ENCODE peak calls at places on chromosomes 4 and X, in four cellular contexts. A, R, Q and N are unnamed samples.

GRCh38 chrX:122500556-122500955 is 683.5 kb upstream of the GRIA3 start:
- DNase-seq in A (no peak), R (no peak), Q (no peak), N (no peak)

GRCh38 chrX:64894454-64895038 is 81.7 kb downstream of the ZC4H2 start:
- DNase-seq in A (peak; percentile 54), R (no peak), Q (no peak), N (no peak)

GRCh38 chrX:133335027-133335426 is 80.3 kb downstream of the GPC4 start:
- DNase-seq in A (peak; percentile 20), R (no peak), Q (no peak), N (peak; percentile 8)

GRCh38 chr4:8651661-8652180 is 59.2 kb downstream of the CPZ start:
- DNase-seq in A (no peak), R (no peak), Q (no peak), N (no peak)

GRCh38 chr4:39682133-39682532 is 15.8 kb upstream of the UBE2K start:
- DNase-seq in A (peak; percentile 22), R (no peak), Q (no peak), N (no peak)

GRCh38 chrX:112190646-112191045 is 108.1 kb upstream of the TRPC5 start:
- DNase-seq in A (no peak), R (no peak), Q (no peak), N (no peak)

GRCh38 chr4:55910140-55910539 is 38.6 kb upstream of the CEP135 start:
- DNase-seq in A (no peak), R (no peak), Q (no peak), N (no peak)

GRCh38 chr4:41006141-41006540 is 208.2 kb downstream of the APBB2 start:
- DNase-seq in A (no peak), R (no peak), Q (no peak), N (no peak)

GRCh38 chr4:164252286-164252685 is 501.6 kb upstream of the SMIM31 start:
- DNase-seq in A (no peak), R (no peak), Q (no peak), N (no peak)

GRCh38 chr4:184283659-184284335 is 66.1 kb upstream of the ENPP6 start:
- DNase-seq in A (peak; percentile 71), R (no peak), Q (no peak), N (no peak)

GRCh38 chr4:159434496-159435241 is 331.8 kb downstream of the RAPGEF2 start:
- DNase-seq in A (no peak), R (no peak), Q (no peak), N (peak; percentile 16)

GRCh38 chr4:76977731-76978350 is 28.3 kb downstream of the SEPTIN11 start:
- DNase-seq in A (no peak), R (no peak), Q (no peak), N (no peak)

GRCh38 chrX:51459125-51459524 is 37.3 kb downstream of the NUDT11 start:
- DNase-seq in A (peak; percentile 54), R (no peak), Q (no peak), N (no peak)

GRCh38 chrX:57453901-57454300 is 137.9 kb upstream of the ZXDB start:
- DNase-seq in A (peak; percentile 56), R (no peak), Q (no peak), N (no peak)

GRCh38 chrX:133402042-133402453 is 13.2 kb downstream of the GPC4 start:
- DNase-seq in A (no peak), R (no peak), Q (no peak), N (no peak)

GRCh38 chr4:185534850-185535761 is at the start of gene PDLIM3:
- DNase-seq in A (no peak), R (peak; percentile 87), Q (no peak), N (no peak)

GRCh38 chr4:10442976-10443375 is 14.2 kb downstream of the ZNF518B start:
- DNase-seq in A (no peak), R (no peak), Q (no peak), N (no peak)

GRCh38 chr4:123340381-123340701 is 56.3 kb upstream of the SPRY1 start:
- DNase-seq in A (no peak), R (peak; percentile 47), Q (no peak), N (peak; percentile 60)

GRCh38 chr4:66307641-66308438 is 637.6 kb upstream of the EPHA5 start:
- DNase-seq in A (no peak), R (no peak), Q (no peak), N (no peak)

GRCh38 chr4:40585201-40585789 is 44.4 kb downstream of the RBM47 start:
- DNase-seq in A (no peak), R (no peak), Q (no peak), N (no peak)

GRCh38 chr4:176549161-176549865 is 229.5 kb downstream of the SPCS3 start:
- DNase-seq in A (no peak), R (no peak), Q (no peak), N (no peak)

GRCh38 chr4:83261307-83261706 is 23.3 kb downstream of the COQ2 start:
- DNase-seq in A (no peak), R (no peak), Q (no peak), N (no peak)

GRCh38 chr4:6350646-6351045 is 81.0 kb downstream of the WFS1 start:
- DNase-seq in A (no peak), R (no peak), Q (no peak), N (no peak)

GRCh38 chr4:165369522-165369921 is 9.3 kb upstream of the CPE start:
- DNase-seq in A (no peak), R (no peak), Q (no peak), N (no peak)

GRCh38 chr4:6123116-6123515 is 77.2 kb downstream of the JAKMIP1 start:
- DNase-seq in A (no peak), R (no peak), Q (no peak), N (no peak)

GRCh38 chr4:87973283-87974169 is 2.0 kb upstream of the SPP1 start:
- DNase-seq in A (peak; percentile 60), R (peak; percentile 43), Q (no peak), N (peak; percentile 60)

GRCh38 chr4:101044766-101045165 is 302.6 kb downstream of the PPP3CA start:
- DNase-seq in A (no peak), R (no peak), Q (no peak), N (no peak)

GRCh38 chr4:141711211-141711610 is 74.8 kb downstream of the IL15 start:
- DNase-seq in A (no peak), R (no peak), Q (no peak), N (peak; percentile 17)

GRCh38 chrX:56057325-56057724 is 174.8 kb upstream of the KLF8 start:
- DNase-seq in A (no peak), R (no peak), Q (no peak), N (no peak)

GRCh38 chr4:12439633-12440305 is 1011.1 kb upstream of the HS3ST1 start:
- DNase-seq in A (no peak), R (no peak), Q (no peak), N (no peak)

GRCh38 chr4:183808102-183808466 is 97.0 kb upstream of the STOX2 start:
- DNase-seq in A (no peak), R (no peak), Q (no peak), N (no peak)

GRCh38 chr4:38310446-38311043 is 350.3 kb downstream of the PTTG2 start:
- DNase-seq in A (no peak), R (no peak), Q (no peak), N (no peak)

GRCh38 chrX:40083120-40083978 is 14.4 kb downstream of the BCOR start:
- DNase-seq in A (no peak), R (no peak), Q (no peak), N (no peak)
- H3K4me3 ChIP-seq in A (no peak overlapping the region), R (peak overlapping the region; percentile 47), Q (peak overlapping the region; percentile 48), N (peak overlapping the region; percentile 41)

GRCh38 chr4:1767058-1767769 is 25.9 kb upstream of the FGFR3 start:
- DNase-seq in A (peak; percentile 55), R (no peak), Q (no peak), N (no peak)
- H3K4me3 ChIP-seq in A (peak overlapping the region; percentile 59), R (peak overlapping the region; percentile 51), Q (peak overlapping the region; percentile 55), N (peak overlapping the region; percentile 27)

DNA sequence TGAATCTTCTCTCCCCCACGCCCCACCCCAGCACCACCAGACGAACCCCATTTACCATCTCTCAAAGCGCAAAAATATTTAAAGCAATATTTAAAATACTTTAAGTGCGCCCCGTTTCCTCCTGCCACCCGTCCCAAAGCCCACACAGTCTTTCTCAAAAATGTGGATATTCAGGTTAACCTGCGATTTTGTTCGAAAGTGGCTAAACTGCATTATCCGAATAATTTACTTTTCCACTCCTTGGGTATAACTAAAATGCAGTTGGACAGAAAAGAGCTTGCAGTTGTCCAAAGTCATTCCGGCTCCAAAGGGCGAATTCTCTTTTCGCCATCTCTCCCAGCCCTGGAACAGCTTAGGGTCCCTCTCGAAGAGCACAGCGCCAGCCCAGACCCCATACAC is 662 bp downstream of the SMIM43 start:
- DNase-seq in A (no peak), R (no peak), Q (no peak), N (no peak)
- H3K4me3 ChIP-seq in A (no peak overlapping the region), R (peak overlapping the region; percentile 44), Q (peak overlapping the region; percentile 38), N (peak overlapping the region; percentile 44)

DNA sequence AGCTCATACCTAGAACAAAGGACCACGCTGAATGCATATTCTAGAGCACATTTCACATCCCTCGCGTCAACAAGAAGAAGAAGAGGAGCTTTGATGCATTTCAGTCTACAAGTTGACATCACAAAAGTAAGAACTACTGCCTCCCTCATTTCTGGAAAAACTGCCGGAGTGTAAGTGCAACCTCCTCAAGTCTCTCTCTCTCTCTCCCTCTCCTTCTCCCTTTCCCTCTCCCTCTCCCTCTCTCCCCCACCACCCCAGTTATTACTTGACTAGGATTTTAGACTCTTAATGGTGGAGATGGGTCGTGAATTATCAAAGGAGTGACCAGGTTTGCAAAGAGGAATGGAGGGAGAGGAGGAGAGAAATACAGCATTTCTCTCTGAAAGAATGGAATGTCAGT is 1.4 kb upstream of the IRS4 start:
- DNase-seq in A (no peak), R (no peak), Q (no peak), N (no peak)
- H3K4me3 ChIP-seq in A (no peak overlapping the region), R (no peak overlapping the region), Q (no peak overlapping the region), N (no peak overlapping the region)

GRCh38 chr4:2305766-2306501 is 44.0 kb upstream of the MXD4 start:
- DNase-seq in A (no peak), R (no peak), Q (no peak), N (no peak)
- H3K4me3 ChIP-seq in A (no peak overlapping the region), R (no peak overlapping the region), Q (no peak overlapping the region), N (no peak overlapping the region)

GRCh38 chrX:18964880-18965279 is 19.0 kb downstream of the PHKA2 start:
- DNase-seq in A (no peak), R (no peak), Q (no peak), N (no peak)

GRCh38 chrX:18966624-18967023 is 17.3 kb downstream of the PHKA2 start:
- DNase-seq in A (no peak), R (no peak), Q (no peak), N (no peak)

GRCh38 chrX:18964026-18964425 is 19.9 kb downstream of the PHKA2 start:
- DNase-seq in A (no peak), R (no peak), Q (no peak), N (no peak)

GRCh38 chrX:18962329-18962728 is 21.6 kb downstream of the PHKA2 start:
- DNase-seq in A (no peak), R (no peak), Q (no peak), N (no peak)

GRCh38 chrX:18961686-18962085 is 22.2 kb downstream of the PHKA2 start:
- DNase-seq in A (no peak), R (no peak), Q (no peak), N (no peak)
- H3K4me3 ChIP-seq in A (no peak overlapping the region), R (no peak overlapping the region), Q (no peak overlapping the region), N (no peak overlapping the region)

DNA sequence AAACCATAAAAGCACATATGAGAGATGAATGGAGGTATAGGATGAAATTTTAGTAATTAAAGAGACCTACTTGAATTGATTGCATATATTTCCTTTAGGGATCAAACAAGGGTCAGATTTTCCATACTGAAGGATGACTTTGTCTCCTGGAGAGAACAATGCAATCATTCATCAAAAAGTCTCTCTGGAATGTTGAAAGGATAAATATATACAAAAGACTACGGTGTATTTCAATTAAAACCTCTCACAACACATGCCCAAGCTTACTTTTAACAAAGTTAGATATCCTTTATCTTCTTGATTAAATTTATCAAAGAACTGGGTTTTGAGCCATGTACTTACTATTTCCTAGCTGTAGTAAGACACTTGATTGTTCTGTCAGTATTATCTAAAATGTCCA is 36.8 kb upstream of the ADH7 start:
- DNase-seq in A (no peak), R (no peak), Q (no peak), N (no peak)
- H3K4me3 ChIP-seq in A (no peak overlapping the region), R (no peak overlapping the region), Q (no peak overlapping the region), N (no peak overlapping the region)